ENCODE peak calls at places on chromosomes 2 and 18, in five cellular contexts. J is tibial nerve, N is K562, C is upper lobe of left lung, O is transverse colon. X is an unnamed sample.

GRCh38 chr18:8654482-8655451 is 45.5 kb downstream of the RAB12 start:
- DNase-seq in N (peak; percentile 50), J (no peak), O (no peak), C (no peak), X (no peak)

GRCh38 chr2:65813772-65814171 is 381.4 kb upstream of the SPRED2 start:
- DNase-seq in C (no peak), N (no peak), O (no peak), J (no peak), X (no peak)

GRCh38 chr2:44642123-44642857 is 280.5 kb downstream of the CAMKMT start:
- DNase-seq in O (no peak), C (no peak), N (no peak), J (no peak), X (no peak)

GRCh38 chr18:36821681-36822080 is 7.1 kb downstream of the TPGS2 start:
- DNase-seq in J (no peak), N (no peak), C (no peak), O (no peak), X (no peak)

GRCh38 chr2:84022810-84023431 is 436.2 kb downstream of the SUCLG1 start:
- DNase-seq in N (peak; percentile 60), C (no peak), J (no peak), O (peak; percentile 15), X (no peak)

GRCh38 chr2:97745474-97746172 is 32.2 kb downstream of the ZAP70 start:
- DNase-seq in C (no peak), O (no peak), N (no peak), J (no peak), X (no peak)

GRCh38 chr2:96505231-96505889 is at the start of gene NEURL3:
- DNase-seq in N (no peak), J (no peak), O (no peak), C (no peak), X (no peak)

GRCh38 chr2:37635359-37636208 is 35.9 kb downstream of the CDC42EP3 start:
- DNase-seq in J (no peak), C (no peak), O (peak; percentile 28), N (no peak), X (no peak)

GRCh38 chr2:174326880-174327558 is 7.7 kb upstream of the SP9 start:
- DNase-seq in C (peak; percentile 73), O (no peak), J (no peak), N (no peak), X (no peak)
- H3K27me3 ChIP-seq in C (peaks cover 56% of the 10 kb centered on the region), O (peaks cover 100% of the 10 kb centered on the region), J (peaks cover 88% of the 10 kb centered on the region), N (peaks cover 33% of the 10 kb centered on the region), X (peaks cover 100% of the 10 kb centered on the region)

GRCh38 chr2:111701266-111701665 is 182.7 kb downstream of the ANAPC1 start:
- DNase-seq in O (no peak), N (no peak), C (no peak), J (no peak), X (no peak)
- TF ChIP-seq EP300 in O (no peak), N (no peak), C (no peak), J (no peak), X (no peak)

DNA sequence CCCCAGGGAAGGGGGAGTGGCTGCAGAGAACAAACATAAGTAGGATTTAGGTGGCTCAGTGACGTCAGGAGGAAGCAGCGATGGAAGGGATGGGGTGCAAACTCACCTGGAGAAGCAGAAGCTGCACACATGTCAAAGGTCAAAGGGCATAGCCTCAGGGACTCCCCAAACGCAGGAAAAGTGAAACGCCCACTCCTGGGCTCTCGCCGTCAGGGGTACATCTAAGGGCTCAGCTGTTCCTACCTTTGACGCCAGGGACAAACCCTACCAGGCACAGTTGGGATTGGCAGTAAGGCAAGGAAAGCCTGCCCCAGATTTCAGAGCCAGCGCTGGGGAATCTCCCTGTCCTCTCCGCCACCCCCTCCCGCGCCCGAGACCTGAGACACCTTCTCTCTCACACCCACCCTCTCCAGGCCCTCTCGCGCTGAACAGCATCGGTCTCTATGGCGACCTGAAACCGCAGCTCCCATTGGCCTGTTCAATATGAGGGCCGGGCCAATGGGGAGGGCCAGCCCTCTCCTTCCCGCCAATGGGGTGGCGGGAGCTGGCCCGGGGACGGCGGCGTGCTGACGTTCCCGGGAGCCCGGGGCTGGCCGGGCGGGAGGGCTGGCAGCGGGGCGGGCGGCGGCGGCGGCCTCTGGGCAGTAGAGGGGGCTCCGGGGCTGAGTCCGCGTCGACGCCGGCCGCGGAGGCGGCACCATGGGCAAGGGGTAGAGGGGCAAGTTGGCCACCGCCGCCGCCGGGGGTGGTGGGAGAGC is at the start of the genes CCDC148 and PKP4:
- DNase-seq in O (peak; percentile 89), C (peak; percentile 96), N (peak; percentile 99), J (peak; percentile 74), X (peak; percentile 90)
- TF ChIP-seq POLR2A in O (no peak), C (no peak), N (no peak), J (peak; percentile 43), X (no peak)

GRCh38 chr2:172102858-172103359 is at the start of gene DLX2:
- DNase-seq in N (peak; percentile 96), J (peak; percentile 40), O (peak; percentile 86), C (peak; percentile 89), X (peak; percentile 78)

GRCh38 chr2:172101008-172101706 is 1.5 kb downstream of the DLX2 start:
- DNase-seq in J (no peak), N (no peak), C (peak; percentile 68), O (no peak), X (no peak)

GRCh38 chr2:172100080-172101007 is 2.4 kb downstream of the DLX2 start:
- DNase-seq in O (no peak), J (no peak), N (no peak), C (peak; percentile 78), X (no peak)

GRCh38 chr2:172102159-172102857 is 392 bp downstream of the DLX2 start:
- DNase-seq in N (no peak), J (no peak), O (no peak), C (peak; percentile 89), X (no peak)

DNA sequence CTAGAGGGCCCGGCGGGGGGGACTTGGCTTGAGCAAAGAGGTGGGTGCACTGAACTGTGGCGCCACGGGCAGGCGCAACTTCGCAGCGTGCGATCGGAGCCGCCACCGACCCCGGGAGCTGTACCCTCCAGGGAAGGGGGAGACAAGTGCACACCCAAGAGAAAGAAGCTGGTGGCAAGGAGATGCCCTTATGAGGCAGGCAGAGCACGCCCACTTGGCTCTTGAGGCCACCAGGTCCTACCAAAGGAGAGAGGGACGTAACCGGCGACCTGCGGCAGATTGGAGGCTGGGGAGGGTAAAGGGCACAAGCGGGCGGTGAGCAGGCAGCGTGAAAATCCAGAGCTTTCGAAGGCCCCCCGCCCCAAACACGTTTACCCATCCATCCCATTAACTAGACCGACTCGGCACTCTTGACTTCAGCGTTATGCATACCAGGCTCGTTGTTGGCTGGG is 967 bp downstream of the DLX2 start:
- DNase-seq in C (no peak), J (no peak), O (no peak), N (no peak), X (no peak)
- H3K27me3 ChIP-seq in C (peaks cover 90% of the 10 kb centered on the region), J (peaks cover 100% of the 10 kb centered on the region), O (peaks cover 100% of the 10 kb centered on the region), N (no peaks in the 10 kb centered on the region), X (peaks cover 100% of the 10 kb centered on the region)

DNA sequence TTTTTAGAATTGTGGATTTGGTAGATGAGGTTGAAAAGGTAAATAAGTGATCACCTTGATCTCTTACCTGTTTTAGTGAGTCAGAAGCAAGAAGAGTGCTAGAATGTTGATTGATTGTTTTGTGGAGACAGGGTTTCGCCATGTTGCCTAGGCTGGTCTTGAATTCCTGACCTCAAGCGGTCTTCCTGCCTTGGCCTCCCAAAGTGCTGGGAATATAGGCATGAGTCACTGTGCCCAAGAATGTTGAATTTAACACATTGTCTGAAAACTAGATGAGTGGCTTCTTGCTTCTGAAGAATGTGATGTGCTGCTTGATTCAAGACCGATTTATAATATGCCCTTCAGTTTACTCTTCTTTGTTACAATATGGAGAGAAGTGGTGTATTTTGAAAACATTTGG is 121.3 kb downstream of the FMNL2 start:
- DNase-seq in J (no peak), O (no peak), C (no peak), N (no peak), X (no peak)
- TF ChIP-seq EP300 in J (no peak), O (no peak), C (no peak), N (no peak), X (no peak)

DNA sequence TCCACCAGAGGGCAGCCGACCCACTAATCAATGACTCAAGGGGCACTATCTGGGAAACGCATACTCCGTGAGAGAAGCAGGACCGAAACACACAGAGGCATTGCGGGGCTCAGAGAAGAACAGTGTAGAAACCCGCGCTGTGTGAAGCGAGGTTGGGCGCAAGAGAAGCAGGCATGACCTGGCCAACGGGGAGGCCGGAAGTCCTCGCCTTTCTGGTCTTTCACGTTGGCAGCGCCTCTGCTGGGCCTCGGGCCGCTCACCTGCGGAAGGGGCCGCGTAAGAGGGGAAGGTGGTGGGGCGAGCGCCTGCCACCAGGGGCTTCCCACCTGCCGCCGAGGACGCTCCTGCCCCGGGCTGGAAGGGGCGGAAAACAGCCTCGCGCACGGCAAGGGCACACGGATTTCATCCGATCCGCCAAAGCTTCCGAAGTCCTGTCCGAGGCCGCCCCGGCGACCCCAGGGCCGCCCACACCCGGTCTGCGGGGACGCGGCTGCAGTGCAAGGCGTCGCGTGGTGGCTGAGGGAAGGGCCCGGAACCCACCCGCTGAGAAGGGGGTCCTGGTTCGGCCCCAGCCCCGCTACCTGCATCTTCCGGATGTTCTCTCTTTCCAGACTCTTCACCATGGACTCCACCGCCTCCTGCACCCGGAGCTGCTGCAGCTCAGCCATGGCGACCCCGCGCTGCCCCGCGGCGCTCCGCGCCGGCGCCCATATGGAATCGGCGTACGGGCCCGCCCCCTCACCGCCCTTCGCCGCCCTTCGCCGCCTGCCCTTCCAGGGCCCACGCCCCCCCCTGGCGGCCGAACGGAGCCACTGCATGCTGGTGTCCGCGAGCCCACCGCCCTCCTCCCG is at the start of gene FAM136A:
- DNase-seq in J (peak; percentile 57), O (peak; percentile 91), C (peak; percentile 98), N (peak; percentile 96), X (peak; percentile 90)
- TF ChIP-seq POLR2A in J (no peak), O (peak; percentile 55), C (no peak), N (peak; percentile 88), X (no peak)

X was measured in stomach.